ENCODE peak calls at places on chromosome X, in nine cellular contexts. N is breast epithelium, A is HCT116, M is stomach, G is A549, E is transverse colon, H is endothelial cell of umbilical vein, Y is upper lobe of left lung, P is body of pancreas. S is an unnamed sample. For H3K9me3, the result is how much of the 10 kb centered on the place peaks cover.

GRCh38 chrX:51641421-51642021 is 22.8 kb upstream of the CENPVL3 start:
- DNase-seq in N (no peak), A (peak), M (no peak), G (peak), E (no peak), H (peak), Y (no peak), P (no peak), S (no peak)

GRCh38 chrX:20399728-20400414 is 133.2 kb upstream of the RPS6KA3 start:
- DNase-seq in N (no peak), A (no peak), M (no peak), G (no peak), E (no peak), H (no peak), Y (no peak), P (no peak), S (no peak)

GRCh38 chrX:72169008-72169728 is 12.4 kb upstream of the PIN4 start:
- DNase-seq in N (no peak), A (no peak), M (no peak), G (no peak), E (no peak), H (peak), Y (no peak), P (no peak), S (no peak)

GRCh38 chrX:53190363-53190960 is 34.5 kb downstream of the KDM5C start:
- DNase-seq in N (no peak), A (no peak), M (no peak), G (no peak), E (no peak), H (no peak), Y (no peak), P (no peak), S (no peak)

GRCh38 chrX:25941559-25942250 is 196.4 kb upstream of the MAGEB18 start:
- DNase-seq in N (no peak), A (no peak), M (no peak), G (no peak), E (no peak), H (peak), Y (no peak), P (no peak), S (no peak)

GRCh38 chrX:70461026-70461425 is 16.4 kb downstream of the DLG3 start:
- DNase-seq in N (no peak), A (no peak), M (no peak), G (no peak), E (no peak), H (no peak), Y (no peak), P (no peak), S (no peak)

GRCh38 chrX:5998901-5999300 is 229.8 kb downstream of the NLGN4X start:
- DNase-seq in N (no peak), A (no peak), M (no peak), G (no peak), E (no peak), H (no peak), Y (no peak), P (no peak), S (no peak)

GRCh38 chrX:42269186-42269585 is 345.8 kb upstream of the CASK start:
- DNase-seq in N (no peak), A (no peak), M (no peak), G (no peak), E (no peak), H (no peak), Y (no peak), P (no peak), S (no peak)

GRCh38 chrX:105822138-105823091 is at the start of gene NRK:
- DNase-seq in N (no peak), A (no peak), M (no peak), G (no peak), E (no peak), H (peak), Y (peak), P (peak), S (no peak)

GRCh38 chrX:108447303-108447702 is 7.7 kb downstream of the COL4A5 start:
- DNase-seq in N (no peak), A (no peak), M (no peak), G (no peak), E (no peak), H (no peak), Y (no peak), P (no peak), S (no peak)

GRCh38 chrX:10508891-10509290 is 111.5 kb downstream of the MID1 start:
- DNase-seq in N (no peak), A (no peak), M (no peak), G (no peak), E (no peak), H (no peak), Y (no peak), P (no peak), S (no peak)

GRCh38 chrX:76915836-76916235 is 488.3 kb downstream of the MAGEE1 start:
- DNase-seq in N (no peak), A (no peak), M (no peak), G (no peak), E (no peak), H (no peak), Y (no peak), P (no peak), S (no peak)

GRCh38 chrX:76920621-76921020 is 493.1 kb downstream of the MAGEE1 start:
- DNase-seq in N (no peak), A (no peak), M (no peak), G (no peak), E (no peak), H (no peak), Y (no peak), P (no peak), S (no peak)

GRCh38 chrX:76918033-76918432 is 490.5 kb downstream of the MAGEE1 start:
- DNase-seq in N (no peak), A (no peak), M (no peak), G (no peak), E (no peak), H (no peak), Y (no peak), P (no peak), S (no peak)

GRCh38 chrX:76922100-76922499 is 494.6 kb downstream of the MAGEE1 start:
- DNase-seq in N (no peak), A (no peak), M (no peak), G (no peak), E (no peak), H (no peak), Y (no peak), P (no peak), S (no peak)

GRCh38 chrX:76919761-76920160 is 492.3 kb downstream of the MAGEE1 start:
- DNase-seq in N (no peak), A (no peak), M (no peak), G (no peak), E (no peak), H (no peak), Y (no peak), P (no peak), S (no peak)
- H3K9me3 ChIP-seq in N (under half), A (under half), M (under half), G (under half), E (under half), H (under half), Y (under half), P (under half), S (under half)

DNA sequence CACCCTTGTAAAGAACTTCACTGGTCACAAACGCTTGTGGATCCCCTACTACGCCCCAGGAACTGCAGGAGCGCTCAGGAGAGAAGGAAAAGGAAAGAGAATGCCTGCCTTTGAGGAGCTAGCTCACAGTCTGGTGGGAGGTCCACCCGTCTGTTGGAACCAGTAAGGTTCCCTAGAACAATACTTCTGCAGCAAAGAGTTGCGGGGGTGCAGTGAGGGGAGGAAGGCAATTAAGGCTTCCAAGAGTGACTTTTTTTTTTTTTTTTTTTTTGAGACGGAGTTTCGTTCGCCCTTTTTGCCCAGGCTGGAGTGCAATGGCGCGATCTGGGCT is 321 bp upstream of the CTPS2 start:
- DNase-seq in N (no peak), A (no peak), M (no peak), G (no peak), E (no peak), H (peak), Y (no peak), P (no peak), S (no peak)
- TF ChIP-seq POLR2A in N (no peak), A (no peak), M (no peak), G (no peak), E (no peak), H (no peak), Y (no peak), P (peak), S (no peak)

DNA sequence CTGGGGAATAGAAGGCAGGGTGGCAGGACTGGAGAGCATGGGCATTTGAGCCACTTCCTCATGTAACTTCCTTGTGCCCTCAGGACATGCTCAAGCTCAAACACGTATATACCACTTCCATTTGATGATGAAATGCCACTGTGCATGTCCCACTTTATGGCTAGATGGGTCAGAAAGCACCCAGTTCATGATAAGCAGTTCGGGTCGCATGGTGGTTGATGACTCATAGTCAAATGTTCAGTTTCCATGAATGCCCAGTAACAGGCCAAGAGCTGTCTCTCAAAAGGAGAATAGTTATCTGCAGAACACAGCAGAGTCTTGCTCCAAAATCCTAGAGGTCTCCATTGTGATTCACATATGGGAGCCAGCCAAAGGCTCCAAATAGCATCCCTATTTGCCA is 48.9 kb upstream of the SPIN3 start:
- DNase-seq in N (no peak), A (no peak), M (no peak), G (no peak), E (no peak), H (no peak), Y (no peak), P (no peak), S (no peak)
- H3K9me3 ChIP-seq in N (under half), A (under half), M (under half), G (under half), E (under half), H (under half), Y (under half), P (under half), S (under half)

GRCh38 chrX:118975831-118976598 is 1.6 kb downstream of the LONRF3 start:
- DNase-seq in N (peak), A (no peak), M (peak), G (peak), E (peak), H (peak), Y (peak), P (peak), S (peak)
- TF ChIP-seq POLR2A in N (no peak), A (no peak), M (no peak), G (no peak), E (peak), H (no peak), Y (no peak), P (peak), S (no peak)